ENCODE peak calls at places on chromosomes 3 and 15, in six cellular contexts. O is neural progenitor cell, R is endodermal cell, W is fibroblast of lung, A is mammary epithelial cell, B is HepG2. F is an unnamed sample. For H3K27me3, the result is how much of the 10 kb centered on the place peaks cover.

GRCh38 chr15:51401872-51402517 is 60.5 kb downstream of the GLDN start:
- DNase-seq in O (peak), R (peak), W (peak), A (no peak), B (peak), F (peak)

GRCh38 chr3:188003188-188004171 is 150.5 kb upstream of the LPP start:
- DNase-seq in O (no peak), R (no peak), W (no peak), A (peak), B (peak), F (peak)

GRCh38 chr15:70125605-70126004 is 27.9 kb upstream of the TLE3 start:
- DNase-seq in O (no peak), R (no peak), W (no peak), A (no peak), B (no peak), F (no peak)

GRCh38 chr3:36969540-36970432 is 23.1 kb downstream of the EPM2AIP1 start:
- DNase-seq in O (peak), R (peak), W (peak), A (peak), B (peak), F (no peak)

GRCh38 chr3:59235221-59236012 is 185.6 kb upstream of the CFAP20DC start:
- DNase-seq in O (no peak), R (no peak), W (no peak), A (no peak), B (no peak), F (no peak)

GRCh38 chr15:28129261-28129848 is 30.2 kb upstream of the OCA2 start:
- DNase-seq in O (no peak), R (no peak), W (no peak), A (no peak), B (no peak), F (no peak)

GRCh38 chr3:138615462-138615861 is 6.9 kb downstream of the FAIM start:
- DNase-seq in O (no peak), R (no peak), W (no peak), A (no peak), B (no peak), F (no peak)

GRCh38 chr3:8233938-8234337 is 267.7 kb upstream of the LMCD1 start:
- DNase-seq in O (no peak), R (no peak), W (no peak), A (no peak), B (no peak), F (no peak)

GRCh38 chr3:149975919-149976318 is 5.2 kb upstream of the PFN2 start:
- DNase-seq in O (peak), R (no peak), W (no peak), A (no peak), B (no peak), F (no peak)

GRCh38 chr15:62782100-62782791 is 260.3 kb upstream of the TPM1 start:
- DNase-seq in O (peak), R (peak), W (peak), A (peak), B (peak), F (peak)

GRCh38 chr3:149964296-149964695 is 6.4 kb downstream of the PFN2 start:
- DNase-seq in O (no peak), R (no peak), W (peak), A (no peak), B (no peak), F (no peak)

GRCh38 chr3:38730281-38730680 is 80.8 kb upstream of the SCN5A start:
- DNase-seq in O (no peak), R (no peak), W (peak), A (peak), B (no peak), F (no peak)

GRCh38 chr15:69217381-69217780 is 56.9 kb downstream of the GLCE start:
- DNase-seq in O (no peak), R (no peak), W (no peak), A (no peak), B (no peak), F (no peak)

GRCh38 chr15:42364529-42364928 is 5.2 kb downstream of the CAPN3 start:
- DNase-seq in O (no peak), R (no peak), W (no peak), A (no peak), B (no peak), F (peak)

GRCh38 chr15:59274126-59274970 is 67.7 kb downstream of the LDHAL6B start:
- DNase-seq in O (no peak), R (no peak), W (peak), A (peak), B (no peak), F (no peak)

GRCh38 chr3:149368850-149369497 is 8.5 kb downstream of the TM4SF1 start:
- DNase-seq in O (no peak), R (no peak), W (no peak), A (peak), B (peak), F (no peak)

GRCh38 chr3:88632226-88632625 is 475.2 kb upstream of the EPHA3 start:
- DNase-seq in O (no peak), R (no peak), W (no peak), A (peak), B (no peak), F (no peak)

GRCh38 chr3:38111696-38112377 is 25.1 kb downstream of the ACAA1 start:
- DNase-seq in O (no peak), R (peak), W (no peak), A (no peak), B (no peak), F (no peak)

GRCh38 chr3:53080612-53081205 is 34.8 kb upstream of the SFMBT1 start:
- DNase-seq in O (no peak), R (no peak), W (no peak), A (no peak), B (no peak), F (no peak)

GRCh38 chr15:100821327-100821726 is 58.3 kb upstream of the ALDH1A3 start:
- DNase-seq in O (no peak), R (no peak), W (no peak), A (no peak), B (no peak), F (no peak)

GRCh38 chr3:67018789-67019525 is 20.9 kb downstream of the KBTBD8 start:
- DNase-seq in O (no peak), R (no peak), W (no peak), A (peak), B (no peak), F (no peak)

GRCh38 chr3:81851166-81851565 is 89.7 kb upstream of the GBE1 start:
- DNase-seq in O (no peak), R (no peak), W (peak), A (no peak), B (no peak), F (no peak)

GRCh38 chr15:66566963-66567531 is 1.2 kb upstream of the LCTL start:
- DNase-seq in O (peak), R (peak), W (peak), A (peak), B (peak), F (peak)

GRCh38 chr15:42707068-42707467 is 29.9 kb downstream of the CDAN1 start:
- DNase-seq in O (no peak), R (no peak), W (peak), A (peak), B (no peak), F (no peak)

GRCh38 chr3:64687781-64688515 is at the start of gene ADAMTS9:
- DNase-seq in O (peak), R (peak), W (peak), A (peak), B (no peak), F (peak)

GRCh38 chr3:150483226-150483625 is 63.1 kb downstream of the SERP1 start:
- DNase-seq in O (no peak), R (no peak), W (peak), A (no peak), B (no peak), F (no peak)

GRCh38 chr15:75738647-75739325 is 26.1 kb upstream of the CSPG4 start:
- DNase-seq in O (peak), R (peak), W (peak), A (peak), B (peak), F (peak)

GRCh38 chr15:48601095-48601494 is 44.4 kb downstream of the FBN1 start:
- DNase-seq in O (no peak), R (no peak), W (no peak), A (no peak), B (no peak), F (no peak)
- TF ChIP-seq CTCF in O (no peak), R (no peak), W (no peak), A (no peak), B (no peak), F (no peak)

GRCh38 chr3:14797731-14798130 is 21.0 kb upstream of the FGD5 start:
- DNase-seq in O (no peak), R (peak), W (no peak), A (no peak), B (no peak), F (no peak)
- H3K27me3 ChIP-seq in O (under half), R (under half), W (under half), A (under half), B (under half), F (under half)

GRCh38 chr3:4515896-4516295 is 22.7 kb downstream of the ITPR1 start:
- DNase-seq in O (no peak), R (no peak), W (no peak), A (no peak), B (no peak), F (no peak)
- H3K9ac ChIP-seq in O (no peak), R (no peak), W (no peak), A (no peak), B (no peak), F (no peak)

DNA sequence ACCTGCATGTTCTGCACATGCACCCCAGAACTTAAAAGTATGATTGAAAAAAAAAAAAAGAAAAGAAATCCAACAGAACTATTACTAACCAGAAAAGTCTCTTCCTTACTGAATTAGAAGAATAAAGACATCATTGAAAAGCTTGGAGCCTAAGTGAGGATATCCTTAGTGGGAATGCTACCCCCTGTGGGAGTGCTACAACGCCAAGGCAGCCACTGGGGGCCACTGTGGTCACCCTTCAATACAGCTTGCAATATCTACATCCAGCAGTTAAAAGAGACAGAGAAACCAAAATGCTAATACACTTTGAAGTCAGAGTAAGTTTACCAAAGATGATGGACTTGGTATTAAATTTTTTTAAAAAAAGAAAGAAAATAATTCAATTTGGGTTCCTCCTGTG is 292.0 kb downstream of the PLCL2 start:
- DNase-seq in O (peak), R (no peak), W (no peak), A (no peak), B (no peak), F (no peak)
- TF ChIP-seq CTCF in O (peak), R (peak), W (no peak), A (no peak), B (no peak), F (no peak)

GRCh38 chr15:57548835-57549234 is 42.9 kb upstream of the MYZAP start:
- DNase-seq in O (no peak), R (peak), W (no peak), A (no peak), B (no peak), F (peak)

GRCh38 chr15:57549935-57550334 is 41.8 kb upstream of the MYZAP start:
- DNase-seq in O (no peak), R (peak), W (no peak), A (no peak), B (no peak), F (no peak)

GRCh38 chr15:57550640-57551039 is 41.1 kb upstream of the MYZAP start:
- DNase-seq in O (no peak), R (no peak), W (no peak), A (no peak), B (no peak), F (peak)

GRCh38 chr15:57547243-57547755 is 44.4 kb upstream of the MYZAP start:
- DNase-seq in O (no peak), R (peak), W (no peak), A (no peak), B (no peak), F (no peak)

GRCh38 chr15:57548325-57548724 is 43.4 kb upstream of the MYZAP start:
- DNase-seq in O (no peak), R (no peak), W (no peak), A (no peak), B (peak), F (no peak)
- H3K27me3 ChIP-seq in O (under half), R (under half), W (under half), A (under half), B (under half), F (under half)